ENCODE peak calls at places on chromosomes 4 and X, in eight cellular contexts. W is left colon; I is activated CD8-positive, alpha-beta T cell treated with anti-CD3 and anti-CD28 coated beads, Interleukin-2, amount 10 ng/mL, durations not matched to agents 7 days and 5 days; E is SK-N-SH; B is EL; J is neural progenitor cell; T is GM23338; G is anterior cingulate cortex. P is an unnamed sample.

GRCh38 chr4:28092610-28093009 is 1232.0 kb downstream of the STIM2 start:
- DNase-seq in W (no peak), I (no peak), E (no peak), B (peak), J (no peak), T (no peak), G (no peak), P (no peak)

GRCh38 chrX:13364230-13364629 is 44.4 kb upstream of the ATXN3L start:
- DNase-seq in W (no peak), I (no peak), E (no peak), B (peak), J (no peak), T (no peak), G (no peak), P (no peak)

GRCh38 chr4:122747883-122748282 is 15.4 kb downstream of the BBS12 start:
- DNase-seq in W (no peak), I (no peak), E (no peak), B (peak), J (no peak), T (no peak), G (no peak), P (no peak)

GRCh38 chr4:185534850-185535761 is at the start of gene PDLIM3:
- DNase-seq in W (peak), I (no peak), E (peak), B (peak), J (peak), T (peak), G (peak), P (no peak)

GRCh38 chrX:54178100-54178940 is 4.7 kb downstream of the FAM120C start:
- DNase-seq in W (no peak), I (no peak), E (no peak), B (peak), J (no peak), T (no peak), G (no peak), P (no peak)

GRCh38 chr4:101081695-101082369 is 265.5 kb downstream of the PPP3CA start:
- DNase-seq in W (no peak), I (no peak), E (no peak), B (no peak), J (no peak), T (no peak), G (no peak), P (no peak)

GRCh38 chrX:67544871-67545771 is 1.3 kb downstream of the AR start:
- DNase-seq in W (no peak), I (no peak), E (peak), B (peak), J (peak), T (peak), G (no peak), P (no peak)

GRCh38 chrX:24528605-24529004 is 63.5 kb downstream of the PDK3 start:
- DNase-seq in W (no peak), I (no peak), E (no peak), B (no peak), J (peak), T (peak), G (no peak), P (no peak)

GRCh38 chrX:43809463-43809862 is 72.8 kb downstream of the MAOB start:
- DNase-seq in W (no peak), I (no peak), E (no peak), B (no peak), J (no peak), T (no peak), G (no peak), P (no peak)

GRCh38 chr4:17957689-17958088 is 63.9 kb downstream of the LCORL start:
- DNase-seq in W (no peak), I (no peak), E (no peak), B (peak), J (no peak), T (no peak), G (no peak), P (no peak)

GRCh38 chr4:94455081-94455480 is 3.3 kb downstream of the PDLIM5 start:
- DNase-seq in W (peak), I (no peak), E (no peak), B (peak), J (no peak), T (no peak), G (no peak), P (no peak)

GRCh38 chr4:40199179-40199670 is 2.4 kb downstream of the RHOH start:
- DNase-seq in W (no peak), I (peak), E (no peak), B (no peak), J (no peak), T (no peak), G (no peak), P (no peak)

GRCh38 chr4:91113130-91113706 is 986.0 kb downstream of the CCSER1 start:
- DNase-seq in W (no peak), I (no peak), E (peak), B (no peak), J (peak), T (peak), G (no peak), P (no peak)

GRCh38 chr4:26858035-26858918 is 2.4 kb upstream of the STIM2 start:
- DNase-seq in W (no peak), I (no peak), E (peak), B (no peak), J (no peak), T (no peak), G (no peak), P (no peak)

GRCh38 chr4:79576480-79576803 is 168.4 kb upstream of the GK2 start:
- DNase-seq in W (no peak), I (no peak), E (peak), B (peak), J (peak), T (peak), G (no peak), P (no peak)

GRCh38 chrX:39020051-39020669 is 218.9 kb downstream of the MID1IP1 start:
- DNase-seq in W (no peak), I (no peak), E (no peak), B (no peak), J (no peak), T (no peak), G (no peak), P (no peak)

GRCh38 chr4:47930971-47931804 is 16.8 kb upstream of the NFXL1 start:
- DNase-seq in W (no peak), I (no peak), E (peak), B (peak), J (no peak), T (no peak), G (no peak), P (no peak)

GRCh38 chrX:129716507-129716906 is 22.3 kb upstream of the XPNPEP2 start:
- DNase-seq in W (no peak), I (no peak), E (no peak), B (no peak), J (no peak), T (no peak), G (no peak), P (no peak)

GRCh38 chr4:10656988-10657387 is 27.6 kb downstream of the CLNK start:
- DNase-seq in W (no peak), I (no peak), E (no peak), B (peak), J (no peak), T (no peak), G (no peak), P (no peak)

GRCh38 chr4:18322111-18322510 is 300.6 kb upstream of the LCORL start:
- DNase-seq in W (no peak), I (no peak), E (no peak), B (no peak), J (peak), T (no peak), G (no peak), P (no peak)

GRCh38 chr4:122117743-122118142 is 34.4 kb upstream of the BLTP1 start:
- DNase-seq in W (no peak), I (peak), E (no peak), B (no peak), J (no peak), T (no peak), G (no peak), P (no peak)

P was measured in cortex of kidney.